ENCODE peak calls at places on chromosomes 2 and 18, in four cellular contexts. W is COLO829; Q is CD8-positive, alpha-beta memory T cell; D is BE2C. N is an unnamed sample.

GRCh38 chr2:216657086-216657855 is 24.1 kb downstream of the IGFBP2 start:
- DNase-seq in D (peak; percentile 83), Q (no peak), W (no peak), N (no peak)

GRCh38 chr2:50241292-50241691 is 790.6 kb downstream of the NRXN1 start:
- DNase-seq in W (no peak), D (no peak), Q (no peak), N (no peak)

GRCh38 chr2:134347756-134348155 is 93.9 kb downstream of the MGAT5 start:
- DNase-seq in W (no peak), Q (no peak), D (no peak), N (no peak)

GRCh38 chr2:46909771-46910419 is 5.7 kb downstream of the MCFD2 start:
- DNase-seq in D (no peak), Q (no peak), W (peak; percentile 40), N (no peak)

GRCh38 chr2:214575030-214575949 is 164.4 kb downstream of the VWC2L start:
- DNase-seq in D (no peak), Q (no peak), W (peak; percentile 45), N (no peak)

GRCh38 chr2:69734040-69734611 is 7.8 kb upstream of the ANXA4 start:
- DNase-seq in D (no peak), W (no peak), Q (no peak), N (no peak)

GRCh38 chr2:201984800-201985525 is 48.7 kb upstream of the FZD7 start:
- DNase-seq in W (peak; percentile 91), Q (no peak), D (peak; percentile 42), N (no peak)

GRCh38 chr2:100752628-100753333 is 67.2 kb upstream of the NPAS2 start:
- DNase-seq in W (peak; percentile 92), Q (no peak), D (no peak), N (no peak)

GRCh38 chr2:149885946-149886345 is 298.4 kb upstream of the MMADHC start:
- DNase-seq in Q (no peak), W (no peak), D (no peak), N (no peak)

GRCh38 chr2:52518673-52519072 is 1248.9 kb upstream of the CHAC2 start:
- DNase-seq in Q (no peak), D (no peak), W (no peak), N (no peak)

GRCh38 chr2:219483451-219484342 is 15.0 kb upstream of the GMPPA start:
- DNase-seq in D (no peak), W (no peak), Q (peak; percentile 10), N (no peak)

GRCh38 chr2:65227035-65227470 is 578 bp upstream of the ACTR2 start:
- DNase-seq in Q (no peak), W (no peak), D (no peak), N (no peak)

GRCh38 chr2:103435010-103435409 is 673.2 kb downstream of the TMEM182 start:
- DNase-seq in D (no peak), Q (no peak), W (no peak), N (no peak)

GRCh38 chr2:18651842-18652774 is 62.7 kb upstream of the NT5C1B start:
- DNase-seq in Q (no peak), W (no peak), D (no peak), N (no peak)

GRCh38 chr2:207469953-207470699 is 59.6 kb upstream of the CREB1 start:
- DNase-seq in Q (no peak), D (peak; percentile 40), W (no peak), N (no peak)

GRCh38 chr18:61946449-61946848 is 53.6 kb upstream of the RNF152 start:
- DNase-seq in D (no peak), Q (no peak), W (no peak), N (no peak)

GRCh38 chr2:207768891-207769596 is 662 bp downstream of the FZD5 start:
- DNase-seq in W (no peak), Q (peak; percentile 17), D (peak; percentile 44), N (peak; percentile 30)

GRCh38 chr18:46152808-46153617 is 48.8 kb downstream of the HAUS1 start:
- DNase-seq in Q (no peak), W (no peak), D (peak; percentile 27), N (peak; percentile 70)

GRCh38 chr18:41751161-41751560 is 203.9 kb upstream of the PIK3C3 start:
- DNase-seq in W (peak; percentile 39), Q (no peak), D (no peak), N (no peak)

GRCh38 chr18:36872329-36872728 is 43.4 kb downstream of the KIAA1328 start:
- DNase-seq in W (no peak), Q (no peak), D (no peak), N (no peak)

GRCh38 chr18:58392336-58393000 is 236.4 kb downstream of the ALPK2 start:
- DNase-seq in W (peak; percentile 60), D (no peak), Q (no peak), N (no peak)

GRCh38 chr18:13003466-13003896 is 12.3 kb downstream of the CEP192 start:
- DNase-seq in D (peak; percentile 34), W (no peak), Q (no peak), N (peak; percentile 76)

GRCh38 chr2:196201229-196201998 is 30.0 kb upstream of the STK17B start:
- DNase-seq in D (no peak), Q (no peak), W (no peak), N (no peak)

GRCh38 chr2:231928901-231929725 is 2.9 kb upstream of the NPPC start:
- DNase-seq in D (no peak), Q (no peak), W (no peak), N (peak; percentile 5)

GRCh38 chr18:28723506-28723905 is 546.6 kb upstream of the CDH2 start:
- DNase-seq in W (no peak), D (no peak), Q (no peak), N (no peak)

GRCh38 chr2:136243638-136244557 is 125.9 kb upstream of the CXCR4 start:
- DNase-seq in W (no peak), Q (no peak), D (peak; percentile 26), N (no peak)

N was measured in WERI-Rb-1.